ENCODE peak calls at places on chromosome 16, in eight cellular contexts. One of them, this sample, is unnamed.

GRCh38 chr16:49592507-49593422 is 219.2 kb downstream of the C16orf78 start:
- DNase-seq in stimulated activated CD8-positive, alpha-beta memory T cell treated with anti-CD3 and anti-CD28 coated beads, Interleukin-2, amount 100 ng/mL, for 48 hours: peak; percentile 4
- DNase-seq in BJ: no peak
- DNase-seq in fibroblast of lung: peak; percentile 19
- DNase-seq in ovary: no peak
- DNase-seq in NCI-H1092: no peak
- DNase-seq in spleen: peak; percentile 56
- DNase-seq in GM13977: peak; percentile 74
- DNase-seq in this sample: peak; percentile 28

GRCh38 chr16:1177053-1177452 is 24.1 kb downstream of the CACNA1H start:
- DNase-seq in fibroblast of lung: no peak
- DNase-seq in NCI-H1092: no peak
- DNase-seq in spleen: no peak
- DNase-seq in ovary: no peak
- DNase-seq in stimulated activated CD8-positive, alpha-beta memory T cell treated with anti-CD3 and anti-CD28 coated beads, Interleukin-2, amount 100 ng/mL, for 48 hours: no peak
- DNase-seq in GM13977: no peak
- DNase-seq in BJ: no peak
- DNase-seq in this sample: no peak

GRCh38 chr16:75476817-75477216 is 12.3 kb upstream of the TMEM170A start:
- DNase-seq in NCI-H1092: no peak
- DNase-seq in stimulated activated CD8-positive, alpha-beta memory T cell treated with anti-CD3 and anti-CD28 coated beads, Interleukin-2, amount 100 ng/mL, for 48 hours: no peak
- DNase-seq in BJ: no peak
- DNase-seq in GM13977: no peak
- DNase-seq in ovary: no peak
- DNase-seq in fibroblast of lung: no peak
- DNase-seq in spleen: peak; percentile 12
- DNase-seq in this sample: no peak

GRCh38 chr16:65743558-65743957 is 621.7 kb upstream of the CDH11 start:
- DNase-seq in fibroblast of lung: no peak
- DNase-seq in spleen: no peak
- DNase-seq in NCI-H1092: no peak
- DNase-seq in ovary: no peak
- DNase-seq in GM13977: no peak
- DNase-seq in stimulated activated CD8-positive, alpha-beta memory T cell treated with anti-CD3 and anti-CD28 coated beads, Interleukin-2, amount 100 ng/mL, for 48 hours: no peak
- DNase-seq in BJ: no peak
- DNase-seq in this sample: no peak

GRCh38 chr16:84883301-84883700 is 63.5 kb downstream of the CRISPLD2 start:
- DNase-seq in ovary: no peak
- DNase-seq in GM13977: no peak
- DNase-seq in NCI-H1092: no peak
- DNase-seq in stimulated activated CD8-positive, alpha-beta memory T cell treated with anti-CD3 and anti-CD28 coated beads, Interleukin-2, amount 100 ng/mL, for 48 hours: no peak
- DNase-seq in spleen: no peak
- DNase-seq in fibroblast of lung: peak; percentile 67
- DNase-seq in BJ: peak; percentile 48
- DNase-seq in this sample: no peak

GRCh38 chr16:78004501-78004900 is 17.8 kb upstream of the CLEC3A start:
- DNase-seq in spleen: no peak
- DNase-seq in fibroblast of lung: no peak
- DNase-seq in BJ: no peak
- DNase-seq in stimulated activated CD8-positive, alpha-beta memory T cell treated with anti-CD3 and anti-CD28 coated beads, Interleukin-2, amount 100 ng/mL, for 48 hours: no peak
- DNase-seq in NCI-H1092: no peak
- DNase-seq in ovary: no peak
- DNase-seq in GM13977: no peak
- DNase-seq in this sample: no peak

GRCh38 chr16:66746682-66747081 is 4.7 kb downstream of the DYNC1LI2 start:
- DNase-seq in BJ: no peak
- DNase-seq in spleen: no peak
- DNase-seq in ovary: no peak
- DNase-seq in stimulated activated CD8-positive, alpha-beta memory T cell treated with anti-CD3 and anti-CD28 coated beads, Interleukin-2, amount 100 ng/mL, for 48 hours: no peak
- DNase-seq in GM13977: no peak
- DNase-seq in fibroblast of lung: peak; percentile 68
- DNase-seq in NCI-H1092: no peak
- DNase-seq in this sample: no peak

GRCh38 chr16:2962334-2963073 is 1.6 kb upstream of the KREMEN2 start:
- DNase-seq in stimulated activated CD8-positive, alpha-beta memory T cell treated with anti-CD3 and anti-CD28 coated beads, Interleukin-2, amount 100 ng/mL, for 48 hours: no peak
- DNase-seq in NCI-H1092: no peak
- DNase-seq in BJ: no peak
- DNase-seq in ovary: no peak
- DNase-seq in spleen: peak; percentile 74
- DNase-seq in GM13977: no peak
- DNase-seq in fibroblast of lung: no peak
- DNase-seq in this sample: no peak

This sample was measured in COR-L47.